ENCODE peak calls at places on chromosomes 3 and 15, in six cellular contexts. P is HS-5; N is NCI-H1092 treated with DMSO at 0.1 percent for 48 hours; E is CD4-positive, alpha-beta T cell; Z is stimulated activated naive B cell treated with anti-CD40 and anti-IgM and Interleukin-4, amounts not matched to agents 10 μg/mL and 1 μg/mL and 100 μg/mL, for 72 hours; T is T-helper 1 cell. B is an unnamed sample.
A peak's percentile ranks its signal among the peaks of the same experiment; 100 is the strongest.

GRCh38 chr15:51349156-51349844 is 7.8 kb downstream of the GLDN start:
- DNase-seq in P (no peak), N (no peak), E (no peak), Z (no peak), T (no peak), B (no peak)

GRCh38 chr3:13879946-13880810 is at the start of gene WNT7A:
- DNase-seq in P (no peak), N (no peak), E (peak; percentile 56), Z (peak; percentile 15), T (peak; percentile 59), B (no peak)

GRCh38 chr15:74826372-74826819 is at the start of gene CPLX3:
- DNase-seq in P (no peak), N (no peak), E (peak; percentile 46), Z (no peak), T (no peak), B (no peak)

GRCh38 chr3:151895478-151895877 is 22.0 kb downstream of the SUCNR1 start:
- DNase-seq in P (no peak), N (no peak), E (no peak), Z (no peak), T (no peak), B (no peak)

GRCh38 chr15:40838756-40839155 is 5.1 kb upstream of the SPINT1 start:
- DNase-seq in P (no peak), N (no peak), E (no peak), Z (no peak), T (no peak), B (no peak)

GRCh38 chr3:195532858-195533257 is 10.3 kb downstream of the PPP1R2 start:
- DNase-seq in P (no peak), N (no peak), E (no peak), Z (no peak), T (no peak), B (no peak)

GRCh38 chr3:13600950-13601691 is 52.2 kb downstream of the FBLN2 start:
- DNase-seq in P (peak; percentile 83), N (no peak), E (no peak), Z (no peak), T (no peak), B (no peak)

GRCh38 chr3:173912126-173912525 is 514.6 kb downstream of the NLGN1 start:
- DNase-seq in P (no peak), N (no peak), E (no peak), Z (no peak), T (no peak), B (no peak)

GRCh38 chr15:66948294-66948693 is 117.1 kb upstream of the SMAD3 start:
- DNase-seq in P (no peak), N (no peak), E (no peak), Z (no peak), T (no peak), B (no peak)

GRCh38 chr3:185717121-185717520 is 107.7 kb downstream of the IGF2BP2 start:
- DNase-seq in P (peak; percentile 69), N (no peak), E (no peak), Z (no peak), T (no peak), B (no peak)

GRCh38 chr3:40237892-40238571 is 71.5 kb upstream of the EIF1B start:
- DNase-seq in P (no peak), N (no peak), E (no peak), Z (no peak), T (no peak), B (no peak)

GRCh38 chr3:125519678-125520562 is at the start of gene SNX4:
- DNase-seq in P (peak; percentile 73), N (peak; percentile 94), E (peak; percentile 74), Z (peak; percentile 85), T (peak; percentile 81), B (peak; percentile 94)

GRCh38 chr3:39267631-39268553 is 11.9 kb downstream of the CX3CR1 start:
- DNase-seq in P (no peak), N (no peak), E (peak; percentile 34), Z (no peak), T (peak; percentile 65), B (no peak)

GRCh38 chr3:60114191-60114590 is 1064.4 kb upstream of the CFAP20DC start:
- DNase-seq in P (no peak), N (no peak), E (no peak), Z (no peak), T (no peak), B (no peak)

GRCh38 chr15:89662893-89663673 is 7.8 kb upstream of the KIF7 start:
- DNase-seq in P (peak; percentile 75), N (no peak), E (no peak), Z (no peak), T (no peak), B (peak; percentile 90)

GRCh38 chr3:11001020-11001657 is 8.6 kb downstream of the SLC6A1 start:
- DNase-seq in P (no peak), N (no peak), E (no peak), Z (no peak), T (no peak), B (no peak)

GRCh38 chr3:5093786-5094185 is 28.3 kb upstream of the ARL8B start:
- DNase-seq in P (no peak), N (no peak), E (no peak), Z (no peak), T (no peak), B (no peak)

GRCh38 chr15:40470423-40471104 is at the start of gene CHST14:
- DNase-seq in P (no peak), N (peak; percentile 22), E (peak; percentile 31), Z (peak; percentile 12), T (peak; percentile 50), B (peak; percentile 70)

GRCh38 chr3:128073185-128073725 is 21.0 kb downstream of the SEC61A1 start:
- DNase-seq in P (no peak), N (no peak), E (no peak), Z (no peak), T (no peak), B (peak; percentile 42)

GRCh38 chr3:127438371-127438770 is 150.5 kb upstream of the PRR20G start:
- DNase-seq in P (no peak), N (no peak), E (no peak), Z (no peak), T (no peak), B (no peak)

GRCh38 chr15:93030430-93031102 is 58.4 kb downstream of the RGMA start:
- DNase-seq in P (no peak), N (peak; percentile 52), E (peak; percentile 60), Z (peak; percentile 44), T (peak; percentile 51), B (peak; percentile 88)

GRCh38 chr3:58422756-58423324 is 10.8 kb downstream of the PDHB start:
- DNase-seq in P (no peak), N (no peak), E (no peak), Z (no peak), T (no peak), B (no peak)

GRCh38 chr15:63044645-63045437 is 2.3 kb downstream of the TPM1 start:
- DNase-seq in P (no peak), N (no peak), E (no peak), Z (no peak), T (no peak), B (no peak)

GRCh38 chr15:87575896-87576295 is 680.6 kb downstream of the NTRK3 start:
- DNase-seq in P (no peak), N (no peak), E (no peak), Z (no peak), T (no peak), B (no peak)

GRCh38 chr3:72265250-72265649 is 480.3 kb upstream of the PROK2 start:
- DNase-seq in P (no peak), N (peak; percentile 7), E (no peak), Z (no peak), T (no peak), B (no peak)

GRCh38 chr3:117252208-117252607 is 542.6 kb downstream of the TUSC7 start:
- DNase-seq in P (peak; percentile 16), N (no peak), E (no peak), Z (no peak), T (no peak), B (no peak)

GRCh38 chr3:58357402-58357801 is 24.7 kb downstream of the PXK start:
- DNase-seq in P (no peak), N (no peak), E (no peak), Z (no peak), T (no peak), B (peak; percentile 36)